ENCODE peak calls at places on chromosomes 1 and 21, in four cellular contexts. M is body of pancreas; F is heart right ventricle; Z is naive thymus-derived CD4-positive, alpha-beta T cell. S is an unnamed sample.

GRCh38 chr1:212712451-212713303 is 13.0 kb upstream of the BATF3 start:
- DNase-seq in M (no peak), Z (no peak), F (no peak), S (no peak)

GRCh38 chr1:225554216-225554812 is 98.6 kb downstream of the ENAH start:
- DNase-seq in F (no peak), Z (no peak), M (no peak), S (no peak)

GRCh38 chr1:15577691-15578090 is 7.2 kb downstream of the AGMAT start:
- DNase-seq in Z (no peak), M (no peak), F (no peak), S (no peak)

GRCh38 chr1:201488817-201489581 is 17.9 kb downstream of the CSRP1 start:
- DNase-seq in F (peak; percentile 52), Z (no peak), M (peak; percentile 68), S (no peak)

GRCh38 chr1:82510431-82510830 is 709.7 kb downstream of the ADGRL2 start:
- DNase-seq in F (no peak), M (no peak), Z (no peak), S (no peak)

GRCh38 chr1:22043175-22043769 is 9.2 kb upstream of the CDC42 start:
- DNase-seq in M (no peak), F (no peak), Z (no peak), S (no peak)

GRCh38 chr1:121519042-121519755 is 334.4 kb downstream of the SRGAP2C start:
- DNase-seq in M (peak; percentile 62), Z (peak; percentile 62), F (peak; percentile 53), S (no peak)

GRCh38 chr1:3379934-3380333 is 74.5 kb upstream of the ARHGEF16 start:
- DNase-seq in Z (no peak), M (no peak), F (no peak), S (no peak)

GRCh38 chr1:87243573-87243972 is 85.1 kb upstream of the LMO4 start:
- DNase-seq in M (no peak), Z (no peak), F (no peak), S (no peak)

GRCh38 chr1:1058921-1059493 is 15.1 kb downstream of the RNF223 start:
- DNase-seq in Z (no peak), M (no peak), F (no peak), S (no peak)
- H3K4me1 ChIP-seq in Z (peaks cover 4% of the 10 kb centered on the region), M (peaks cover 32% of the 10 kb centered on the region), F (peaks cover 14% of the 10 kb centered on the region), S (peaks cover 9% of the 10 kb centered on the region)

GRCh38 chr1:209758360-209758759 is 2.5 kb downstream of the TRAF3IP3 start:
- DNase-seq in Z (no peak), F (no peak), M (no peak), S (no peak)

GRCh38 chr1:209759829-209760359 is 4.0 kb downstream of the TRAF3IP3 start:
- DNase-seq in Z (no peak), M (no peak), F (no peak), S (no peak)

GRCh38 chr1:209755926-209756607 is at the start of gene TRAF3IP3:
- DNase-seq in F (no peak), Z (peak; percentile 33), M (peak; percentile 59), S (no peak)

GRCh38 chr1:209761021-209761635 is 5.3 kb downstream of the TRAF3IP3 start:
- DNase-seq in F (no peak), M (no peak), Z (no peak), S (no peak)

DNA sequence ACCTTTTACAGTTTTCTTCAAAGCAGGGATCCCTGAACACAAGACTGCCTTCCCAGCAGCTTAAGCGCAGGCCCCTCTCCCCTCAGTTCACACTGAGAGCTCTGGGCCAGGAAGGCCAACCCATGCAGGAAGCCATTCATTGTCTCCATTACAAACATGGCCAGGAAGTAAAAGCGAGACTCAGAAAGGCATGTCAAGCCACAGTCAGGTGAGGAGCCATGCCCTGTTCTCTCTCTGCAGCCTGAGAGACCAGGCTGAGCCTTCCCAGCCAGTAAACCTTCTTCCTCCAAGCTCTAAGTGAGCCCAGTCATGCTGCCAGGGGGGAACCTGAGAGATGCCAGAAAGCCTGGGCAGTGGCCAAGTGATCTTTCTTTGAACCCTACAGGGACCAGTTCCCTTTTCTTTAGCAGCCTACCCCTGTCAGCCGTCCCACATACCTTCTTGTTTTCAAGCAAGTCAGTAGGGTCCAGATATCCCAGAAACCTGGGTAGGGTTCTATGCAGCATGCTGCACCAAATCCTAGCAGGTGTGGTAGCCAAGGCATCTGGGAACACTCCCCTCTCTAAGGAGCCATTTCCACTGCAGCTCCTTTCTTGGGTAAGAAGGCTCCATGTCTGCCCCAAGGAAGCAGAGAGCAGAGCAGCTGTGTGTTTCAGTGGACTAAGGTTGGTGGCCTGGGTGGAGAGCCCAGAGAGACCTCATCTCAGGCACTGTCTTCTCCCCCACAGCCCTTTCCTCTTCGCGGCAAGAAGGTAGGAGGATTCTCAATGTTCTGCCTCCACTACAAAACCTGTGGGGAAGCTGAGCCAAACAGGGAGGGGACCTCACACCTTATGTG is 974 bp downstream of the TRAF3IP3 start:
- DNase-seq in M (peak; percentile 60), F (no peak), Z (no peak), S (no peak)
- H3K4me3 ChIP-seq in M (no peak overlapping the region), F (peak overlapping the region; percentile 9), Z (peak overlapping the region; percentile 91), S (peak overlapping the region; percentile 47)

GRCh38 chr21:42237577-42237976 is 18.6 kb downstream of the ABCG1 start:
- DNase-seq in F (no peak), Z (no peak), M (no peak), S (no peak)
- H3K27ac ChIP-seq in F (peak overlapping the region; percentile 81), Z (peak overlapping the region; percentile 84), M (no peak overlapping the region), S (no peak overlapping the region)

DNA sequence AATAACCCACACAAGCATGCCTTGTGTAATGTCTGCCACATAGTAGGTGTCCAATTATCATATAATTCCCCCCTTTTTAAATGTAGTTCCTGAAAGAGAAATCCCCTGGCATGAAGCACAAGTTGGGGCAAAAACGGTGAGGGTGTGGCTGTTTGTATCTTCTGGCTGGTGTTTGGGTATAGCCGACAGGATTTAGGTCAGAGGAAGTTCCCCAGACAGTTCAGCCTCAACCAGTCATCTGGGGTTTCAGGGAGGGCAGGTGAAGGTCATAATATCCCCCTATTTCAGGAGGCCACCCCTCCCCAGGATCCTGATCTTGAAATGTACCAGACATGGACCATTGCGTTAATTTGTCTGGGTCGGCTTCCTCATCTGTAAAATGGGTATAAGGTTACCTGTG is 29.1 kb upstream of the JUN start:
- DNase-seq in Z (no peak), F (no peak), M (no peak), S (no peak)
- H3K4me1 ChIP-seq in Z (peaks cover 34% of the 10 kb centered on the region), F (peaks cover 20% of the 10 kb centered on the region), M (peaks cover 62% of the 10 kb centered on the region), S (peaks cover 26% of the 10 kb centered on the region)

DNA sequence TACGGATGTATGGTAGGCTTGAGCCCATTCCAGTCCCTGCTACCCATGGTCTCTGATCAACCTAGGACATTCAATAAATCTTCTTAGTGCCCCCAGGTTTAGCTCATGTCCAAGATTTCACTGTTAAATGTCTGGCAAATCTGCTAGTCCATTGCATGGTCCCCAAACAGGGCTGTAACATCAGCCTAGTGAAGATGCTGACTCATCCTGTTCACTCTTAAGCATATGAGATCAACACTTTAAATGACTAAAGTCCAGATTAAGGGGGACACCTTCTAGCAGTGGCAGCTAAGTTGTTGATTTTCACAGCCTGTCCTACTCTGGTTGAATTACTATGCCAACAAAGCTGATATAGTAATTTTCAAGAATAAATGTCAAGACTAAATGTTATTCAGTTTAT is 46.5 kb upstream of the NUF2 start:
- DNase-seq in F (no peak), M (no peak), Z (no peak), S (no peak)
- H3K4me3 ChIP-seq in F (no peak overlapping the region), M (no peak overlapping the region), Z (no peak overlapping the region), S (no peak overlapping the region)

GRCh38 chr1:110235181-110235838 is 25.2 kb downstream of the KCNC4 start:
- DNase-seq in Z (no peak), F (no peak), M (peak; percentile 44), S (no peak)
- H3K27ac ChIP-seq in Z (no peak overlapping the region), F (peak overlapping the region; percentile 36), M (peak overlapping the region; percentile 40), S (no peak overlapping the region)

GRCh38 chr1:93628682-93629081 is 53.0 kb downstream of the BCAR3 start:
- DNase-seq in M (no peak), Z (no peak), F (no peak), S (no peak)

GRCh38 chr1:93623875-93624274 is 57.8 kb downstream of the BCAR3 start:
- DNase-seq in M (no peak), F (no peak), Z (no peak), S (no peak)

GRCh38 chr1:93629101-93630059 is 52.3 kb downstream of the BCAR3 start:
- DNase-seq in M (peak; percentile 74), F (no peak), Z (no peak), S (no peak)

GRCh38 chr1:93623436-93623835 is 58.2 kb downstream of the BCAR3 start:
- DNase-seq in Z (no peak), F (no peak), M (no peak), S (no peak)

DNA sequence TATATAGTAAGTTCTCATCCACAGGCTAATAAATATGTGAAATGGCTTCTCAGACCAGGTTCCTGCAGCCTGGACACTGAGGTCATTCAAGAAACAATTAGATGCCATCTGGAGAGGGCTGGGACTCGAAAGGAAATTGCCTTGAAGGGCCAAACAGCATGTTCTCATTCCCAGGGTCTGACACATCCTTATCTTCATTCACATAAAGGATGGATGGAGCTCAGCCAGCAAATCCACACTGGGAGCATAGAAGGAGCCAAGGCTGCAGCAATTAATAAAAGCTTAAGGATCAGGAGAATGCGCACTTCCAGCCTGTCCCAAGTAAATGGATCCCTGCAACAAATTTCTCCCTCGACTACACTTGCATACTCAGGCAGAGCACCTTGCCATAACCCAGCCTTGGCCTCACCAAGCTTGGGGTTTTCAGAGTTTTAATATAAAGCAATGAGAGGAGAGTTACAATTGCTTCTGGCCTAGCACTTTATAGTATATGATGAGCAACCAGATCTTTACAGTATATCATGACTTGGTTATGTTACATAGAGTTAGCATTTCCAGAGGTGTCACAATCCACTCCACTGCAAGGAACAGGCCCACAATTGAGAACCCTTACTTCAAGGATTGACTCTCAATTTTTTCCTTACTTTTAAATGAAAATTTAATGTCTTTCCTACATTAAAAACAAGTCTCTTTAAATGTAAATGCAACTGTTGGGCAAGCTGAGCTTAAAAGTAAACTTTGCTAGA is 55.9 kb downstream of the BCAR3 start:
- DNase-seq in Z (no peak), M (peak; percentile 16), F (no peak), S (no peak)
- H3K4me1 ChIP-seq in Z (no peaks in the 10 kb centered on the region), M (peaks cover 11% of the 10 kb centered on the region), F (peaks cover 26% of the 10 kb centered on the region), S (peaks cover 9% of the 10 kb centered on the region)

DNA sequence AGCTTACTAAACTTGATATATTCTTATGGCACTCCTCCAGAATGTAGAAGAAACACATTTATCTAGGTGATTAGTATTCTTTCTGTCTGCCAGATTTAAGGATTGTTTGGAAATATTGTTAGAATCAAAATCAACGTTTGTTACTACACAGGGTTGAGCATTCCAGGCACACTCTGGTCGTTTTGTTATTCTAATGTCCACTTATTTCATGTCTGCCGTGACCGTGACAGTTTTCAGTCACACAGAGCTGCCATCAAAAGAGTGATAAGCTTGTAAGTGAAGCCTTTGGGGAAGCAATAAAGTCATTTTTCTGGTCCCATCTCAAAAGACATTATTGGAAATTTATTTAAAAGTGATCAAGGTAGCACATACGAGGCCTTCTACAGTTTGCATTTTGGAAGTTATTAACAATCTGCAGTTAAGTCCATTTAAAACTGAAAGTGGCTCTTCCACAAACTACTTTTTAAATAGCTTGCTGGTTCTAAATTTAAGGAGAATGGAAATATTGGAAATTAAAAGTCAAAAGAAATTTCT is 38.0 kb downstream of the NFIA start:
- DNase-seq in Z (no peak), F (no peak), M (no peak), S (no peak)
- H3K4me3 ChIP-seq in Z (no peak overlapping the region), F (peak overlapping the region; percentile 39), M (no peak overlapping the region), S (peak overlapping the region; percentile 57)

GRCh38 chr1:242710286-242710685 is 185.8 kb upstream of the PLD5 start:
- DNase-seq in M (no peak), Z (no peak), F (no peak), S (no peak)

GRCh38 chr1:242710847-242711246 is 186.3 kb upstream of the PLD5 start:
- DNase-seq in Z (no peak), F (no peak), M (no peak), S (no peak)

GRCh38 chr1:242712248-242712647 is 187.8 kb upstream of the PLD5 start:
- DNase-seq in F (no peak), Z (no peak), M (no peak), S (no peak)
- H3K27ac ChIP-seq in F (no peak overlapping the region), Z (no peak overlapping the region), M (no peak overlapping the region), S (no peak overlapping the region)

S was measured in thoracic aorta.